ENCODE peak calls at places on chromosomes 12 and 14, in nine cellular contexts. X is DND-41; E is GM20000; L is ELR; B is activated T-helper 1 cell treated with Interleukin-2 at 50 U/mL for 16 hours; M is stimulated activated CD4-positive, alpha-beta T cell treated with anti-CD3 and anti-CD28 coated beads, Interleukin-1b, Interleukin-23, amount 100 ng/mL, for 24 hours; P is globus pallidus; W is NCI-H1436; U is right cardiac atrium. H is an unnamed sample.

GRCh38 chr14:31893156-31893813 is 183.8 kb upstream of the ARHGAP5 start:
- DNase-seq in X (no peak), E (no peak), L (peak), B (no peak), M (no peak), P (peak), W (no peak), U (no peak), H (no peak)

GRCh38 chr12:6361834-6362233 is 13.5 kb downstream of the SCNN1A start:
- DNase-seq in X (no peak), E (no peak), L (peak), B (no peak), M (no peak), P (no peak), W (no peak), U (peak), H (no peak)

GRCh38 chr12:132429932-132430643 is 59.9 kb upstream of the FBRSL1 start:
- DNase-seq in X (peak), E (peak), L (peak), B (peak), M (peak), P (no peak), W (peak), U (peak), H (no peak)

GRCh38 chr12:56162468-56163290 is 4.5 kb downstream of the MYL6 start:
- DNase-seq in X (no peak), E (no peak), L (no peak), B (no peak), M (no peak), P (no peak), W (no peak), U (no peak), H (no peak)

GRCh38 chr14:73786632-73786941 is 65.0 kb upstream of the PTGR2 start:
- DNase-seq in X (no peak), E (peak), L (peak), B (no peak), M (peak), P (no peak), W (no peak), U (peak), H (no peak)

GRCh38 chr14:22928237-22929103 is 706 bp downstream of the PRMT5 start:
- DNase-seq in X (peak), E (no peak), L (no peak), B (no peak), M (no peak), P (no peak), W (no peak), U (no peak), H (no peak)

GRCh38 chr12:76033116-76034001 is 1.8 kb upstream of the PHLDA1 start:
- DNase-seq in X (no peak), E (no peak), L (peak), B (no peak), M (no peak), P (no peak), W (no peak), U (no peak), H (no peak)

GRCh38 chr14:56004807-56005579 is 113.2 kb upstream of the PELI2 start:
- DNase-seq in X (peak), E (peak), L (no peak), B (no peak), M (no peak), P (no peak), W (no peak), U (peak), H (no peak)

GRCh38 chr12:84937383-84937782 is 24.8 kb upstream of the SLC6A15 start:
- DNase-seq in X (no peak), E (no peak), L (no peak), B (no peak), M (no peak), P (no peak), W (no peak), U (no peak), H (no peak)

GRCh38 chr12:80627773-80628172 is 79.7 kb upstream of the MYF6 start:
- DNase-seq in X (no peak), E (no peak), L (peak), B (no peak), M (no peak), P (no peak), W (no peak), U (no peak), H (no peak)

GRCh38 chr14:31207287-31207745 is 277 bp downstream of the HECTD1 start:
- DNase-seq in X (no peak), E (no peak), L (no peak), B (no peak), M (no peak), P (no peak), W (no peak), U (no peak), H (no peak)

GRCh38 chr12:96078281-96078761 is 42.9 kb upstream of the LTA4H start:
- DNase-seq in X (no peak), E (no peak), L (no peak), B (no peak), M (no peak), P (no peak), W (no peak), U (peak), H (no peak)

GRCh38 chr14:42391146-42391821 is 784.6 kb downstream of the LRFN5 start:
- DNase-seq in X (no peak), E (no peak), L (no peak), B (no peak), M (no peak), P (no peak), W (no peak), U (no peak), H (no peak)

GRCh38 chr14:68780358-68781160 is 12.3 kb downstream of the ZFP36L1 start:
- DNase-seq in X (peak), E (no peak), L (peak), B (no peak), M (no peak), P (peak), W (no peak), U (peak), H (peak)

GRCh38 chr14:106652494-106652893 is 1126.1 kb downstream of the TMEM121 start:
- DNase-seq in X (peak), E (peak), L (no peak), B (no peak), M (no peak), P (no peak), W (peak), U (peak), H (no peak)

GRCh38 chr14:77508249-77508648 is 9.6 kb upstream of the ISM2 start:
- DNase-seq in X (no peak), E (no peak), L (peak), B (no peak), M (no peak), P (no peak), W (no peak), U (no peak), H (no peak)

GRCh38 chr14:103281496-103282231 is 52.4 kb upstream of the EIF5 start:
- DNase-seq in X (no peak), E (no peak), L (peak), B (no peak), M (no peak), P (no peak), W (no peak), U (no peak), H (no peak)

GRCh38 chr12:115137812-115138521 is 454.0 kb upstream of the TBX3 start:
- DNase-seq in X (no peak), E (no peak), L (no peak), B (no peak), M (no peak), P (no peak), W (no peak), U (no peak), H (no peak)

GRCh38 chr14:65366802-65367570 is 45.5 kb upstream of the FUT8 start:
- DNase-seq in X (no peak), E (no peak), L (no peak), B (no peak), M (no peak), P (no peak), W (no peak), U (no peak), H (no peak)

GRCh38 chr12:122834921-122835692 is at the start of gene HIP1R:
- DNase-seq in X (peak), E (peak), L (peak), B (peak), M (peak), P (peak), W (no peak), U (peak), H (no peak)

GRCh38 chr12:20460956-20461355 is 92.6 kb downstream of the PDE3A start:
- DNase-seq in X (no peak), E (no peak), L (no peak), B (no peak), M (no peak), P (no peak), W (no peak), U (no peak), H (no peak)

GRCh38 chr12:94667031-94667540 is 16.7 kb upstream of the TMCC3 start:
- DNase-seq in X (no peak), E (no peak), L (no peak), B (no peak), M (no peak), P (peak), W (no peak), U (no peak), H (no peak)

GRCh38 chr14:37168721-37169120 is 3.7 kb downstream of the SLC25A21 start:
- DNase-seq in X (no peak), E (no peak), L (no peak), B (no peak), M (no peak), P (no peak), W (no peak), U (no peak), H (no peak)

GRCh38 chr12:29796823-29797263 is 13.1 kb upstream of the TMTC1 start:
- DNase-seq in X (no peak), E (no peak), L (peak), B (no peak), M (no peak), P (no peak), W (no peak), U (no peak), H (no peak)

GRCh38 chr12:51972849-51973273 is 21.4 kb downstream of the ACVR1B start:
- DNase-seq in X (no peak), E (no peak), L (no peak), B (peak), M (no peak), P (peak), W (no peak), U (peak), H (peak)

GRCh38 chr14:101408077-101408831 is 153.0 kb upstream of the DIO3 start:
- DNase-seq in X (no peak), E (no peak), L (peak), B (no peak), M (no peak), P (no peak), W (no peak), U (no peak), H (peak)

GRCh38 chr12:20269352-20270067 is 98.8 kb upstream of the PDE3A start:
- DNase-seq in X (no peak), E (no peak), L (no peak), B (no peak), M (no peak), P (no peak), W (no peak), U (no peak), H (no peak)

GRCh38 chr14:34113051-34113511 is 162.2 kb upstream of the EGLN3 start:
- DNase-seq in X (no peak), E (no peak), L (peak), B (no peak), M (no peak), P (no peak), W (no peak), U (no peak), H (no peak)